ENCODE peak calls at places on chromosomes 7 and 10, in nine cellular contexts. One of them, this sample, is unnamed.

GRCh38 chr7:67438174-67438837 is 441.7 kb downstream of the TYW1 start:
- DNase-seq in activated naive CD8-positive, alpha-beta T cell treated with anti-CD3 and anti-CD28 coated beads for 36 hours: no peak
- DNase-seq in endothelial cell: no peak
- DNase-seq in midbrain: no peak
- DNase-seq in NCI-H69: peak
- DNase-seq in GM19239: no peak
- DNase-seq in prostate gland: no peak
- DNase-seq in naive thymus-derived CD8-positive, alpha-beta T cell: no peak
- DNase-seq in cardiac fibroblast: no peak
- DNase-seq in this sample: no peak

GRCh38 chr7:130180571-130180971 is 24.6 kb downstream of the TMEM209 start:
- DNase-seq in activated naive CD8-positive, alpha-beta T cell treated with anti-CD3 and anti-CD28 coated beads for 36 hours: peak
- DNase-seq in endothelial cell: no peak
- DNase-seq in midbrain: no peak
- DNase-seq in NCI-H69: no peak
- DNase-seq in GM19239: no peak
- DNase-seq in prostate gland: no peak
- DNase-seq in naive thymus-derived CD8-positive, alpha-beta T cell: no peak
- DNase-seq in cardiac fibroblast: no peak
- DNase-seq in this sample: no peak

GRCh38 chr7:143245123-143245522 is 18.1 kb upstream of the GSTK1 start:
- DNase-seq in activated naive CD8-positive, alpha-beta T cell treated with anti-CD3 and anti-CD28 coated beads for 36 hours: no peak
- DNase-seq in endothelial cell: no peak
- DNase-seq in midbrain: no peak
- DNase-seq in NCI-H69: no peak
- DNase-seq in GM19239: no peak
- DNase-seq in prostate gland: peak
- DNase-seq in naive thymus-derived CD8-positive, alpha-beta T cell: no peak
- DNase-seq in cardiac fibroblast: peak
- DNase-seq in this sample: no peak

GRCh38 chr10:86899670-86900276 is 57.6 kb downstream of the MMRN2 start:
- DNase-seq in activated naive CD8-positive, alpha-beta T cell treated with anti-CD3 and anti-CD28 coated beads for 36 hours: peak
- DNase-seq in endothelial cell: peak
- DNase-seq in midbrain: peak
- DNase-seq in NCI-H69: peak
- DNase-seq in GM19239: no peak
- DNase-seq in prostate gland: peak
- DNase-seq in naive thymus-derived CD8-positive, alpha-beta T cell: peak
- DNase-seq in cardiac fibroblast: peak
- DNase-seq in this sample: no peak

GRCh38 chr7:155965010-155965409 is 152.7 kb upstream of the SHH start:
- DNase-seq in activated naive CD8-positive, alpha-beta T cell treated with anti-CD3 and anti-CD28 coated beads for 36 hours: peak
- DNase-seq in endothelial cell: no peak
- DNase-seq in midbrain: no peak
- DNase-seq in NCI-H69: no peak
- DNase-seq in GM19239: no peak
- DNase-seq in prostate gland: no peak
- DNase-seq in naive thymus-derived CD8-positive, alpha-beta T cell: no peak
- DNase-seq in cardiac fibroblast: no peak
- DNase-seq in this sample: no peak

GRCh38 chr10:71684356-71685173 is 35.0 kb downstream of the C10orf105 start:
- DNase-seq in activated naive CD8-positive, alpha-beta T cell treated with anti-CD3 and anti-CD28 coated beads for 36 hours: peak
- DNase-seq in endothelial cell: no peak
- DNase-seq in midbrain: no peak
- DNase-seq in NCI-H69: peak
- DNase-seq in GM19239: no peak
- DNase-seq in prostate gland: no peak
- DNase-seq in naive thymus-derived CD8-positive, alpha-beta T cell: no peak
- DNase-seq in cardiac fibroblast: no peak
- DNase-seq in this sample: no peak

GRCh38 chr10:127908106-127908957 is 1.4 kb downstream of the PTPRE start:
- DNase-seq in activated naive CD8-positive, alpha-beta T cell treated with anti-CD3 and anti-CD28 coated beads for 36 hours: no peak
- DNase-seq in endothelial cell: no peak
- DNase-seq in midbrain: no peak
- DNase-seq in NCI-H69: no peak
- DNase-seq in GM19239: no peak
- DNase-seq in prostate gland: no peak
- DNase-seq in naive thymus-derived CD8-positive, alpha-beta T cell: no peak
- DNase-seq in cardiac fibroblast: peak
- DNase-seq in this sample: no peak

GRCh38 chr7:26062240-26062603 is 89.8 kb upstream of the NFE2L3 start:
- DNase-seq in activated naive CD8-positive, alpha-beta T cell treated with anti-CD3 and anti-CD28 coated beads for 36 hours: no peak
- DNase-seq in endothelial cell: no peak
- DNase-seq in midbrain: no peak
- DNase-seq in NCI-H69: peak
- DNase-seq in GM19239: no peak
- DNase-seq in prostate gland: no peak
- DNase-seq in naive thymus-derived CD8-positive, alpha-beta T cell: no peak
- DNase-seq in cardiac fibroblast: no peak
- DNase-seq in this sample: no peak

GRCh38 chr10:122494173-122494820 is 32.9 kb downstream of the HTRA1 start:
- DNase-seq in activated naive CD8-positive, alpha-beta T cell treated with anti-CD3 and anti-CD28 coated beads for 36 hours: no peak
- DNase-seq in endothelial cell: no peak
- DNase-seq in midbrain: no peak
- DNase-seq in NCI-H69: no peak
- DNase-seq in GM19239: no peak
- DNase-seq in prostate gland: no peak
- DNase-seq in naive thymus-derived CD8-positive, alpha-beta T cell: no peak
- DNase-seq in cardiac fibroblast: no peak
- DNase-seq in this sample: no peak

GRCh38 chr7:99579956-99580777 is 17.9 kb upstream of the TMEM225B start:
- DNase-seq in activated naive CD8-positive, alpha-beta T cell treated with anti-CD3 and anti-CD28 coated beads for 36 hours: peak
- DNase-seq in endothelial cell: peak
- DNase-seq in midbrain: peak
- DNase-seq in NCI-H69: peak
- DNase-seq in GM19239: no peak
- DNase-seq in prostate gland: no peak
- DNase-seq in naive thymus-derived CD8-positive, alpha-beta T cell: peak
- DNase-seq in cardiac fibroblast: peak
- DNase-seq in this sample: peak

GRCh38 chr10:71052708-71053107 is 159.7 kb upstream of the UNC5B start:
- DNase-seq in activated naive CD8-positive, alpha-beta T cell treated with anti-CD3 and anti-CD28 coated beads for 36 hours: no peak
- DNase-seq in endothelial cell: no peak
- DNase-seq in midbrain: no peak
- DNase-seq in NCI-H69: no peak
- DNase-seq in GM19239: no peak
- DNase-seq in prostate gland: no peak
- DNase-seq in naive thymus-derived CD8-positive, alpha-beta T cell: no peak
- DNase-seq in cardiac fibroblast: no peak
- DNase-seq in this sample: no peak

GRCh38 chr10:25176421-25176968 is 1.7 kb downstream of the GPR158 start:
- DNase-seq in activated naive CD8-positive, alpha-beta T cell treated with anti-CD3 and anti-CD28 coated beads for 36 hours: no peak
- DNase-seq in endothelial cell: peak
- DNase-seq in midbrain: peak
- DNase-seq in NCI-H69: peak
- DNase-seq in GM19239: no peak
- DNase-seq in prostate gland: no peak
- DNase-seq in naive thymus-derived CD8-positive, alpha-beta T cell: no peak
- DNase-seq in cardiac fibroblast: peak
- DNase-seq in this sample: no peak

GRCh38 chr10:102384053-102384452 is 11.5 kb upstream of the NFKB2 start:
- DNase-seq in activated naive CD8-positive, alpha-beta T cell treated with anti-CD3 and anti-CD28 coated beads for 36 hours: no peak
- DNase-seq in endothelial cell: no peak
- DNase-seq in midbrain: no peak
- DNase-seq in NCI-H69: peak
- DNase-seq in GM19239: no peak
- DNase-seq in prostate gland: no peak
- DNase-seq in naive thymus-derived CD8-positive, alpha-beta T cell: no peak
- DNase-seq in cardiac fibroblast: peak
- DNase-seq in this sample: no peak

GRCh38 chr10:132152896-132153580 is 33.7 kb upstream of the DPYSL4 start:
- DNase-seq in activated naive CD8-positive, alpha-beta T cell treated with anti-CD3 and anti-CD28 coated beads for 36 hours: no peak
- DNase-seq in endothelial cell: no peak
- DNase-seq in midbrain: no peak
- DNase-seq in NCI-H69: no peak
- DNase-seq in GM19239: no peak
- DNase-seq in prostate gland: no peak
- DNase-seq in naive thymus-derived CD8-positive, alpha-beta T cell: no peak
- DNase-seq in cardiac fibroblast: no peak
- DNase-seq in this sample: no peak

GRCh38 chr7:155780884-155781283 is 31.4 kb downstream of the SHH start:
- DNase-seq in activated naive CD8-positive, alpha-beta T cell treated with anti-CD3 and anti-CD28 coated beads for 36 hours: no peak
- DNase-seq in endothelial cell: no peak
- DNase-seq in midbrain: no peak
- DNase-seq in NCI-H69: no peak
- DNase-seq in GM19239: no peak
- DNase-seq in prostate gland: no peak
- DNase-seq in naive thymus-derived CD8-positive, alpha-beta T cell: no peak
- DNase-seq in cardiac fibroblast: no peak
- DNase-seq in this sample: no peak

GRCh38 chr10:63935705-63936104 is 414.5 kb downstream of the REEP3 start:
- DNase-seq in activated naive CD8-positive, alpha-beta T cell treated with anti-CD3 and anti-CD28 coated beads for 36 hours: no peak
- DNase-seq in endothelial cell: no peak
- DNase-seq in midbrain: no peak
- DNase-seq in NCI-H69: no peak
- DNase-seq in GM19239: no peak
- DNase-seq in prostate gland: no peak
- DNase-seq in naive thymus-derived CD8-positive, alpha-beta T cell: no peak
- DNase-seq in cardiac fibroblast: peak
- DNase-seq in this sample: no peak

GRCh38 chr7:77799078-77799964 is 748 bp downstream of the PHTF2 start:
- DNase-seq in activated naive CD8-positive, alpha-beta T cell treated with anti-CD3 and anti-CD28 coated beads for 36 hours: peak
- DNase-seq in endothelial cell: peak
- DNase-seq in midbrain: peak
- DNase-seq in NCI-H69: peak
- DNase-seq in GM19239: no peak
- DNase-seq in prostate gland: peak
- DNase-seq in naive thymus-derived CD8-positive, alpha-beta T cell: peak
- DNase-seq in cardiac fibroblast: peak
- DNase-seq in this sample: peak

GRCh38 chr7:26787696-26788095 is 76.7 kb downstream of the SKAP2 start:
- DNase-seq in activated naive CD8-positive, alpha-beta T cell treated with anti-CD3 and anti-CD28 coated beads for 36 hours: no peak
- DNase-seq in endothelial cell: no peak
- DNase-seq in midbrain: no peak
- DNase-seq in NCI-H69: peak
- DNase-seq in GM19239: no peak
- DNase-seq in prostate gland: no peak
- DNase-seq in naive thymus-derived CD8-positive, alpha-beta T cell: no peak
- DNase-seq in cardiac fibroblast: no peak
- DNase-seq in this sample: no peak

GRCh38 chr7:26153823-26154783 is 2.1 kb downstream of the NFE2L3 start:
- DNase-seq in activated naive CD8-positive, alpha-beta T cell treated with anti-CD3 and anti-CD28 coated beads for 36 hours: peak
- DNase-seq in endothelial cell: no peak
- DNase-seq in midbrain: no peak
- DNase-seq in NCI-H69: no peak
- DNase-seq in GM19239: no peak
- DNase-seq in prostate gland: no peak
- DNase-seq in naive thymus-derived CD8-positive, alpha-beta T cell: no peak
- DNase-seq in cardiac fibroblast: no peak
- DNase-seq in this sample: peak

GRCh38 chr10:113450046-113450445 is 102.8 kb upstream of the HABP2 start:
- DNase-seq in activated naive CD8-positive, alpha-beta T cell treated with anti-CD3 and anti-CD28 coated beads for 36 hours: no peak
- DNase-seq in endothelial cell: no peak
- DNase-seq in midbrain: no peak
- DNase-seq in NCI-H69: no peak
- DNase-seq in GM19239: no peak
- DNase-seq in prostate gland: no peak
- DNase-seq in naive thymus-derived CD8-positive, alpha-beta T cell: no peak
- DNase-seq in cardiac fibroblast: no peak
- DNase-seq in this sample: no peak

GRCh38 chr10:113058175-113058961 is 108.3 kb downstream of the TCF7L2 start:
- DNase-seq in activated naive CD8-positive, alpha-beta T cell treated with anti-CD3 and anti-CD28 coated beads for 36 hours: no peak
- DNase-seq in endothelial cell: peak
- DNase-seq in midbrain: peak
- DNase-seq in NCI-H69: no peak
- DNase-seq in GM19239: no peak
- DNase-seq in prostate gland: no peak
- DNase-seq in naive thymus-derived CD8-positive, alpha-beta T cell: no peak
- DNase-seq in cardiac fibroblast: peak
- DNase-seq in this sample: no peak

This sample was measured in CD4-positive, alpha-beta memory T cell.